ENCODE peak calls at places on chromosomes 4 and X, in eight cellular contexts. S is stimulated activated CD4-positive, alpha-beta T cell treated with anti-CD3 and anti-CD28 coated beads, Interleukin-1b, Interleukin-23, amount 100 ng/mL, for 48 hours; Z is midbrain; T is HCEC 1CT; P is HuH-7; Y is M059J; Q is hippocampal formation; F is Calu3. W is an unnamed sample.

GRCh38 chr4:168584321-168584771 is 87.5 kb downstream of the PALLD start:
- DNase-seq in S (no peak), Z (no peak), T (peak), P (no peak), Y (peak), Q (no peak), F (no peak), W (no peak)

GRCh38 chr4:148065069-148065468 is 333.2 kb downstream of the ARHGAP10 start:
- DNase-seq in S (no peak), Z (no peak), T (no peak), P (no peak), Y (no peak), Q (peak), F (no peak), W (no peak)

GRCh38 chr4:101042847-101043246 is 304.5 kb downstream of the PPP3CA start:
- DNase-seq in S (no peak), Z (no peak), T (no peak), P (no peak), Y (no peak), Q (no peak), F (no peak), W (no peak)

GRCh38 chr4:36192922-36193321 is 51.4 kb downstream of the ARAP2 start:
- DNase-seq in S (no peak), Z (no peak), T (no peak), P (no peak), Y (no peak), Q (no peak), F (no peak), W (peak)

GRCh38 chr4:20249333-20249732 is 2.4 kb upstream of the SLIT2 start:
- DNase-seq in S (no peak), Z (no peak), T (peak), P (peak), Y (peak), Q (no peak), F (no peak), W (no peak)

GRCh38 chr4:110619401-110620247 is 3.3 kb downstream of the PITX2 start:
- DNase-seq in S (no peak), Z (no peak), T (no peak), P (no peak), Y (no peak), Q (no peak), F (no peak), W (no peak)

GRCh38 chr4:72112514-72113156 is 80.8 kb downstream of the NPFFR2 start:
- DNase-seq in S (peak), Z (no peak), T (peak), P (no peak), Y (peak), Q (no peak), F (peak), W (no peak)

GRCh38 chrX:116841290-116841689 is 378.5 kb upstream of the CT83 start:
- DNase-seq in S (no peak), Z (no peak), T (no peak), P (no peak), Y (no peak), Q (no peak), F (no peak), W (no peak)

GRCh38 chr4:7594013-7594412 is 159.3 kb upstream of the PSAPL1 start:
- DNase-seq in S (no peak), Z (no peak), T (no peak), P (no peak), Y (no peak), Q (no peak), F (no peak), W (no peak)

GRCh38 chrX:151703487-151703886 is 8.2 kb downstream of the PRRG3 start:
- DNase-seq in S (no peak), Z (no peak), T (no peak), P (no peak), Y (no peak), Q (no peak), F (no peak), W (no peak)

GRCh38 chrX:67648361-67648760 is 104.5 kb downstream of the AR start:
- DNase-seq in S (no peak), Z (no peak), T (no peak), P (no peak), Y (no peak), Q (no peak), F (no peak), W (no peak)

GRCh38 chrX:138058931-138059330 is 493.0 kb downstream of the ZIC3 start:
- DNase-seq in S (no peak), Z (no peak), T (no peak), P (no peak), Y (no peak), Q (no peak), F (no peak), W (no peak)

GRCh38 chr4:14176613-14177012 is 549.1 kb upstream of the BOD1L1 start:
- DNase-seq in S (no peak), Z (no peak), T (peak), P (no peak), Y (no peak), Q (no peak), F (no peak), W (no peak)

GRCh38 chrX:48702032-48702431 is 5.5 kb downstream of the SUV39H1 start:
- DNase-seq in S (no peak), Z (no peak), T (no peak), P (no peak), Y (no peak), Q (no peak), F (no peak), W (no peak)

GRCh38 chr4:89024051-89024675 is 32.8 kb downstream of the FAM13A start:
- DNase-seq in S (peak), Z (peak), T (peak), P (peak), Y (peak), Q (peak), F (peak), W (peak)

GRCh38 chr4:31185014-31185585 is 464.9 kb downstream of the PCDH7 start:
- DNase-seq in S (no peak), Z (no peak), T (no peak), P (no peak), Y (no peak), Q (no peak), F (no peak), W (no peak)

W was measured in immature natural killer cell.